ENCODE peak calls at places on chromosomes 4 and X, in four cellular contexts. One of them, this sample, is unnamed.

GRCh38 chr4:17544831-17545234 is 29.9 kb downstream of the CLRN2 start:
- DNase-seq in hepatocyte: no peak
- DNase-seq in PC-3: peak
- DNase-seq in GM23248: no peak
- DNase-seq in this sample: no peak

GRCh38 chr4:181792641-181793612 is 450.3 kb upstream of the TENM3 start:
- DNase-seq in hepatocyte: no peak
- DNase-seq in PC-3: no peak
- DNase-seq in GM23248: no peak
- DNase-seq in this sample: peak

GRCh38 chrX:129726307-129727111 is 12.3 kb upstream of the XPNPEP2 start:
- DNase-seq in hepatocyte: peak
- DNase-seq in PC-3: peak
- DNase-seq in GM23248: peak
- DNase-seq in this sample: peak

GRCh38 chrX:68894513-68895338 is 65.9 kb downstream of the EFNB1 start:
- DNase-seq in hepatocyte: peak
- DNase-seq in PC-3: peak
- DNase-seq in GM23248: peak
- DNase-seq in this sample: peak

GRCh38 chrX:40278340-40279090 is 180.8 kb upstream of the BCOR start:
- DNase-seq in hepatocyte: peak
- DNase-seq in PC-3: no peak
- DNase-seq in GM23248: no peak
- DNase-seq in this sample: no peak

GRCh38 chr4:110614173-110614948 is 8.5 kb downstream of the PITX2 start:
- DNase-seq in hepatocyte: no peak
- DNase-seq in PC-3: no peak
- DNase-seq in GM23248: no peak
- DNase-seq in this sample: peak

GRCh38 chr4:20299515-20299914 is 47.8 kb downstream of the SLIT2 start:
- DNase-seq in hepatocyte: peak
- DNase-seq in PC-3: peak
- DNase-seq in GM23248: peak
- DNase-seq in this sample: peak

GRCh38 chrX:18698762-18699650 is 8.4 kb upstream of the PPEF1 start:
- DNase-seq in hepatocyte: no peak
- DNase-seq in PC-3: no peak
- DNase-seq in GM23248: peak
- DNase-seq in this sample: no peak

GRCh38 chr4:13906727-13907126 is 279.2 kb upstream of the BOD1L1 start:
- DNase-seq in hepatocyte: no peak
- DNase-seq in PC-3: no peak
- DNase-seq in GM23248: peak
- DNase-seq in this sample: no peak

GRCh38 chr4:107647591-107647990 is 72.4 kb downstream of the PAPSS1 start:
- DNase-seq in hepatocyte: no peak
- DNase-seq in PC-3: no peak
- DNase-seq in GM23248: no peak
- DNase-seq in this sample: no peak

GRCh38 chr4:25058796-25059195 is 28.1 kb upstream of the LGI2 start:
- DNase-seq in hepatocyte: no peak
- DNase-seq in PC-3: no peak
- DNase-seq in GM23248: no peak
- DNase-seq in this sample: no peak

GRCh38 chr4:7068883-7069282 is 1.0 kb upstream of the GRPEL1 start:
- DNase-seq in hepatocyte: peak
- DNase-seq in PC-3: peak
- DNase-seq in GM23248: peak
- DNase-seq in this sample: peak

GRCh38 chr4:47482326-47482725 is 2.7 kb upstream of the ATP10D start:
- DNase-seq in hepatocyte: no peak
- DNase-seq in PC-3: peak
- DNase-seq in GM23248: peak
- DNase-seq in this sample: no peak

GRCh38 chr4:107050525-107051135 is 14.5 kb upstream of the DKK2 start:
- DNase-seq in hepatocyte: peak
- DNase-seq in PC-3: peak
- DNase-seq in GM23248: peak
- DNase-seq in this sample: peak

GRCh38 chr4:145195167-145195952 is 15.0 kb upstream of the OTUD4 start:
- DNase-seq in hepatocyte: peak
- DNase-seq in PC-3: peak
- DNase-seq in GM23248: no peak
- DNase-seq in this sample: no peak

GRCh38 chr4:6926681-6927478 is 17.3 kb downstream of the TBC1D14 start:
- DNase-seq in hepatocyte: peak
- DNase-seq in PC-3: no peak
- DNase-seq in GM23248: no peak
- DNase-seq in this sample: no peak

GRCh38 chrX:18996536-18996935 is 12.6 kb upstream of the PHKA2 start:
- DNase-seq in hepatocyte: no peak
- DNase-seq in PC-3: peak
- DNase-seq in GM23248: no peak
- DNase-seq in this sample: no peak

GRCh38 chrX:150049647-150050046 is 111.4 kb upstream of the EOLA2 start:
- DNase-seq in hepatocyte: no peak
- DNase-seq in PC-3: no peak
- DNase-seq in GM23248: no peak
- DNase-seq in this sample: no peak

GRCh38 chrX:51463322-51463721 is 33.1 kb downstream of the NUDT11 start:
- DNase-seq in hepatocyte: no peak
- DNase-seq in PC-3: no peak
- DNase-seq in GM23248: no peak
- DNase-seq in this sample: no peak
- TF ChIP-seq EZH2phosphoT487 in hepatocyte: no peak
- TF ChIP-seq EZH2phosphoT487 in PC-3: no peak
- TF ChIP-seq EZH2phosphoT487 in GM23248: no peak
- TF ChIP-seq EZH2phosphoT487 in this sample: no peak

DNA sequence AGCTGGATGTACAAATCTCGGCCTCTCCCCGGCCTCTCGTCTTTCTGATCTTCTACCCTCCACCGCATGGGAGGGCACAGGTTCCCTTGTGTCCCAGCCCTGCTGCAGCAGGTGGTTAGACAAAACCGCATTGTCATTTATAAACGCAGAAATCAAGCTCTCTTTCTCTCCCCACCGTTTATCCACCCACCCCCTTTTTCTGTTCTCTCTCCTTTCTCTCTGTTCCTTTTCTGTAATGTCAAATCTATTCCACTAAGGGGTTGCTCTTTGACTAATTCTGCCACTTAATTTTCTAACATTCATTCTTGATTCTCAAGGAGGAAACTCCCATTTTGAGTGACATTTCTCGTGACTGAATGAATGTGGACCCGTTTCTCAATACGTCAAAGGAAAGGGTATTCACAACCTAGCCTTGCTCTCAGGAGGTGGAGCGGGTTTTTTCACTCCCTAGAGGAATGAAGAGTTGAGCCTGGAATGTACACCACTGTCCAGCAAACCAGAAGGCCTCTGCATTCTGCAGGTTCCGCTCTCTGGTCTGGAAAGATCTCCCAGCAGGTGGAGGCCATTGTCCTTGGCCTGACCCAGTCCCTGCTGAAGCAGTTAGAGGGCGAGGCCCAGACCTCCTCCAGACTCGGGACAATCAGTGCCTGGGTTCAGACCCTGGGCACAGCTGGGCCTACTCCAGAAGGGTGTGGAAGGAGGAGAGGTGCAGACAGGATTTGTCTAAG is 70.9 kb upstream of the ENPP6 start:
- DNase-seq in hepatocyte: no peak
- DNase-seq in PC-3: no peak
- DNase-seq in GM23248: no peak
- DNase-seq in this sample: no peak
- H2AFZ ChIP-seq in hepatocyte: no peak
- H2AFZ ChIP-seq in PC-3: peak
- H2AFZ ChIP-seq in GM23248: no peak
- H2AFZ ChIP-seq in this sample: peak

GRCh38 chr4:176302283-176303275 is 17.2 kb upstream of the SPCS3 start:
- DNase-seq in hepatocyte: peak
- DNase-seq in PC-3: peak
- DNase-seq in GM23248: peak
- DNase-seq in this sample: no peak
- TF ChIP-seq EZH2phosphoT487 in hepatocyte: no peak
- TF ChIP-seq EZH2phosphoT487 in PC-3: no peak
- TF ChIP-seq EZH2phosphoT487 in GM23248: no peak
- TF ChIP-seq EZH2phosphoT487 in this sample: no peak

GRCh38 chr4:95957054-95957453 is 117.2 kb downstream of the PDHA2 start:
- DNase-seq in hepatocyte: no peak
- DNase-seq in PC-3: no peak
- DNase-seq in GM23248: no peak
- DNase-seq in this sample: no peak

GRCh38 chr4:95956094-95956493 is 116.2 kb downstream of the PDHA2 start:
- DNase-seq in hepatocyte: no peak
- DNase-seq in PC-3: no peak
- DNase-seq in GM23248: no peak
- DNase-seq in this sample: no peak
- H2AFZ ChIP-seq in hepatocyte: no peak
- H2AFZ ChIP-seq in PC-3: no peak
- H2AFZ ChIP-seq in GM23248: no peak
- H2AFZ ChIP-seq in this sample: no peak